ENCODE peak calls at places on chromosome 21, in seven cellular contexts. M, H, R, I, V, D and Y are unnamed samples.

GRCh38 chr21:42299324-42300044 is 15.7 kb downstream of the TFF3 start:
- DNase-seq in V (no peak), I (peak), R (no peak), H (peak), D (no peak), M (no peak), Y (no peak)

GRCh38 chr21:17554619-17555472 is 42.0 kb downstream of the CXADR start:
- DNase-seq in V (peak), I (no peak), H (no peak), M (no peak), D (peak), R (peak), Y (no peak)

GRCh38 chr21:39050839-39051560 is 132.3 kb downstream of the PSMG1 start:
- DNase-seq in M (no peak), D (no peak), V (peak), R (no peak), H (no peak), I (no peak), Y (no peak)

GRCh38 chr21:33267250-33267649 is 1.1 kb downstream of the IL10RB start:
- DNase-seq in H (no peak), V (no peak), M (no peak), I (no peak), D (no peak), R (no peak), Y (no peak)

GRCh38 chr21:33587792-33588484 is 546 bp downstream of the DONSON start:
- DNase-seq in V (peak), I (peak), M (no peak), R (peak), H (peak), D (peak), Y (no peak)

GRCh38 chr21:32245971-32246370 is 32.9 kb downstream of the MIS18A start:
- DNase-seq in D (no peak), R (no peak), H (no peak), I (no peak), V (no peak), M (no peak), Y (no peak)

GRCh38 chr21:29144736-29145353 is 14.4 kb downstream of the MAP3K7CL start:
- DNase-seq in M (no peak), D (no peak), H (no peak), I (no peak), R (peak), V (peak), Y (no peak)

GRCh38 chr21:17726047-17726446 is 93.1 kb downstream of the C21orf91 start:
- DNase-seq in V (peak), I (no peak), D (peak), M (no peak), R (peak), H (peak), Y (no peak)

GRCh38 chr21:36839735-36840134 is 126.7 kb downstream of the HLCS start:
- DNase-seq in D (no peak), R (no peak), I (no peak), M (no peak), V (no peak), H (no peak), Y (no peak)

GRCh38 chr21:29181799-29182470 is 51.5 kb downstream of the MAP3K7CL start:
- DNase-seq in R (peak), D (no peak), I (no peak), V (peak), H (peak), M (no peak), Y (peak)

GRCh38 chr21:19237603-19238002 is 834.0 kb upstream of the TMPRSS15 start:
- DNase-seq in I (no peak), R (no peak), H (no peak), V (no peak), M (no peak), D (no peak), Y (no peak)

GRCh38 chr21:33025106-33025470 is 647 bp upstream of the OLIG2 start:
- DNase-seq in H (no peak), I (no peak), M (no peak), V (no peak), R (no peak), D (peak), Y (no peak)

GRCh38 chr21:21019681-21020080 is 21.5 kb downstream of the NCAM2 start:
- DNase-seq in V (no peak), R (no peak), H (no peak), M (no peak), I (no peak), D (no peak), Y (no peak)

GRCh38 chr21:19197950-19198349 is 794.4 kb upstream of the TMPRSS15 start:
- DNase-seq in H (no peak), R (no peak), M (no peak), D (no peak), V (no peak), I (no peak), Y (no peak)

GRCh38 chr21:38798481-38798882 is 7.2 kb upstream of the ETS2 start:
- DNase-seq in R (no peak), D (no peak), V (no peak), I (no peak), H (peak), M (no peak), Y (no peak)

GRCh38 chr21:27526451-27526850 is 559.6 kb upstream of the ADAMTS5 start:
- DNase-seq in I (no peak), V (no peak), D (no peak), M (no peak), H (no peak), R (peak), Y (no peak)

GRCh38 chr21:37208056-37208705 is 59.0 kb downstream of the VPS26C start:
- DNase-seq in I (peak), R (no peak), H (no peak), D (no peak), M (peak), V (peak), Y (no peak)

GRCh38 chr21:15964181-15964855 is 234.5 kb downstream of the USP25 start:
- DNase-seq in D (no peak), R (peak), H (peak), M (no peak), I (no peak), V (no peak), Y (no peak)

GRCh38 chr21:40842197-40842552 is 4.8 kb downstream of the DSCAM start:
- DNase-seq in H (no peak), I (no peak), R (no peak), D (no peak), M (no peak), V (no peak), Y (no peak)

GRCh38 chr21:37204580-37204979 is 62.6 kb downstream of the VPS26C start:
- DNase-seq in D (no peak), R (no peak), I (no peak), V (no peak), M (no peak), H (no peak), Y (no peak)

GRCh38 chr21:18725653-18726052 is 322.1 kb upstream of the TMPRSS15 start:
- DNase-seq in H (no peak), D (peak), R (no peak), V (no peak), I (no peak), M (no peak), Y (no peak)

GRCh38 chr21:18549214-18549905 is 145.8 kb upstream of the TMPRSS15 start:
- DNase-seq in R (no peak), I (no peak), H (no peak), D (no peak), M (no peak), V (no peak), Y (no peak)

GRCh38 chr21:36156815-36157670 is at the start of gene DOP1B:
- DNase-seq in I (no peak), D (peak), H (no peak), R (no peak), V (no peak), M (no peak), Y (no peak)

DNA sequence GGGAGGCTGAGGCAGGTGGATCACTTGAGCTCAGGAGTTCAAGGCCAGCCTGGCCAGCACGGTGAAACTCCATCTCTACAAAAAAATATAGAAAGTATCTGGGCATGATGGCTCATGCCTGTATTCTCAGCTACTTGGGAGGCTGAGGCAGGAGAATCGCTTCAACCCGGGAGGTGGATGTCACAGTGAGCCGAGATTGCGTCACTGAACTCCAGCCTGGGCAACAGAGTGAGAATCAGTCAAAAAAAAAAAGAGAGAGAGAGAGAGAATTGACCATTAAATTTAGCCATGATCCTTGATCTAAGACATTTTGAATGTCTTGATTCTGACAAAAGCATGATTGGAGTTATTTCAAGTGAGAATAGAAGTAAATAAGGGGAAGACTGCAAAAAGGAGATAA is 19.1 kb downstream of the RBM11 start:
- DNase-seq in V (no peak), M (no peak), D (no peak), H (no peak), I (no peak), R (no peak), Y (no peak)
- H3K4me3 ChIP-seq in V (no peak), M (no peak), D (no peak), H (no peak), I (no peak), R (no peak), Y (no peak)

GRCh38 chr21:45203983-45204382 is 83.7 kb downstream of the POFUT2 start:
- DNase-seq in V (no peak), H (no peak), I (no peak), R (no peak), D (no peak), M (no peak), Y (no peak)

GRCh38 chr21:45204395-45204794 is 83.3 kb downstream of the POFUT2 start:
- DNase-seq in H (no peak), V (no peak), D (no peak), R (no peak), I (no peak), M (no peak), Y (no peak)

GRCh38 chr21:45202344-45202743 is 85.4 kb downstream of the POFUT2 start:
- DNase-seq in V (no peak), R (no peak), H (no peak), D (no peak), I (no peak), M (no peak), Y (no peak)

GRCh38 chr21:45200596-45201296 is 86.9 kb downstream of the POFUT2 start:
- DNase-seq in R (no peak), D (no peak), H (no peak), I (no peak), M (no peak), V (no peak), Y (no peak)

GRCh38 chr21:45202889-45203288 is 84.8 kb downstream of the POFUT2 start:
- DNase-seq in M (no peak), I (no peak), R (no peak), H (no peak), V (no peak), D (no peak), Y (no peak)
- TF ChIP-seq CTCF in M (no peak), I (no peak), R (no peak), H (no peak), V (no peak), D (no peak), Y (no peak)

DNA sequence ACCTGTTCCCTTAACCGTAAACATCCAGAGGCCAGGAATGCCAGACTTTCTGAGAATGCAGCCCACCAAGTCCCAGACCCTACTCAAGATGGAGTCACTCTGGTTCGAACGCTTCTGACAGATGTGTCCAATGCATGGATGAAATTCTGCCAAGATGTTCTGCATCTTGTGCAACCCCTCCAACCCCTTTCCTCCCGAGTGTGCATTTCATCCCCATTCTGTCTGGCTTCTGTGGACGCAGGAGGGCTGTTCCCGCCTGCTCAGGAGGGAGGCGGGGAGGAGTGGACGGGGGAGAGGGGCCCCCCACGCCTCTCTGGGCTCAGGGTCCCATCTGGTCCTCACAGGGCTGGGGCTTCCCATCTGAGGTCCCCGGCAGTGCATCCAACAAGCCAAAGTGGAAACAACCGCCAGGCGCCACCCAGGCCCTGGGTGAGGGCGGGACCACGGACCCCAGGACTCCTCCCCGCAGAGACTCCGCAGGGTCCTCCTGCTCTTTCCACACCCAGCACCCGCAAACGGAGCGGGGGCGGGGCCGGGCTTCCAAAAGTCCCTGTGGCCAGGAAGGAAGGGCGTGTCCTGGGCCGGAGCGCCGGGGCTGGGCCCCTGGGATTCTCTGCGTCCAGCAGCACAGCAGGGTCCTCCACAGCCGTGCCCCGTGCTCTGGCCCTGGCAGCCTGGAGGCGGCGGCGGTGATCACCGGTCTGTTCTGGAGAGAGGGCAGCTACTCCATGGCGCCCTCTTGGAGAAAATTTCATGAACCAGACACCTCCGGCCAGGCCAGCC is 27.7 kb upstream of the SUMO3 start:
- DNase-seq in H (no peak), D (peak), M (peak), R (peak), I (peak), V (peak), Y (no peak)
- H3K4me3 ChIP-seq in H (peak), D (peak), M (peak), R (peak), I (peak), V (peak), Y (no peak)

DNA sequence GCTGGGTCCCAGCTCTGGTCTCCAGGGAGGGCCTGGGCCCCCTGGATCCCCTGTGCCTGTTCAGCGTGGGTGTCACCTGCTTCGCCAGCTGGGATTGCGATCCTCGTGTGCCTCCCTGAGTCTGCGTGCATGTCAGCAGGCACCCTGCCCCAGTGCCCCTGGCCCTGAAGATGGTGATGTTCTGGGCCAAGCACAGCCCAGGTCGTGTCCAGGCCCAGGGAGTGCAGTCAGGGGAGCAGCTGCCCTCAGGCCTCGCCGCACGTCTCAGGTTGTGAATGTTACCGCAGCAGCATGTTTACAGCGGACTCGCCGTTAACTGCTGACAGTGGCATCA is 63.9 kb upstream of the DIP2A start:
- DNase-seq in R (no peak), I (peak), V (no peak), D (no peak), H (no peak), M (no peak), Y (no peak)
- TF ChIP-seq CTCF in R (no peak), I (no peak), V (no peak), D (no peak), H (no peak), M (no peak), Y (no peak)

GRCh38 chr21:34706337-34706736 is 37.5 kb downstream of the CLIC6 start:
- DNase-seq in R (no peak), I (no peak), D (no peak), M (no peak), V (no peak), H (no peak), Y (no peak)
- H3K4me3 ChIP-seq in R (no peak), I (no peak), D (no peak), M (no peak), V (no peak), H (no peak), Y (no peak)

GRCh38 chr21:34887729-34888568 is 161.2 kb downstream of the RUNX1 start:
- DNase-seq in D (peak), I (peak), V (peak), R (peak), M (peak), H (peak), Y (no peak)

GRCh38 chr21:34885125-34885524 is 164.0 kb downstream of the RUNX1 start:
- DNase-seq in M (no peak), H (no peak), I (no peak), V (no peak), D (no peak), R (no peak), Y (no peak)

GRCh38 chr21:34884346-34884929 is 164.7 kb downstream of the RUNX1 start:
- DNase-seq in H (no peak), D (no peak), V (no peak), R (peak), I (no peak), M (no peak), Y (no peak)

GRCh38 chr21:34886554-34887385 is 162.3 kb downstream of the RUNX1 start:
- DNase-seq in H (no peak), R (peak), V (peak), M (no peak), D (peak), I (peak), Y (no peak)

GRCh38 chr21:34885636-34886553 is 163.2 kb downstream of the RUNX1 start:
- DNase-seq in M (no peak), V (no peak), D (peak), I (peak), R (no peak), H (no peak), Y (no peak)
- TF ChIP-seq CTCF in M (no peak), V (no peak), D (no peak), I (no peak), R (no peak), H (no peak), Y (no peak)

GRCh38 chr21:25963186-25963585 is 207.4 kb downstream of the APP start:
- DNase-seq in V (no peak), M (no peak), H (peak), D (no peak), R (peak), I (no peak), Y (peak)
- H3K4me3 ChIP-seq in V (no peak), M (no peak), H (no peak), D (no peak), R (no peak), I (no peak), Y (no peak)